ENCODE peak calls at places on chromosome 17, in six cellular contexts. One of them, this sample, is unnamed.

GRCh38 chr17:32819035-32819434 is 57.9 kb downstream of the MYO1D start:
- DNase-seq in H9: no peak
- DNase-seq in neuronal stem cell: no peak
- DNase-seq in IMR-90: no peak
- DNase-seq in trophoblast cell: no peak
- DNase-seq in H1: no peak
- DNase-seq in this sample: no peak

GRCh38 chr17:48720263-48721008 is 1.9 kb downstream of the PRAC1 start:
- DNase-seq in trophoblast cell: no peak
- DNase-seq in H9: no peak
- DNase-seq in neuronal stem cell: no peak
- DNase-seq in H1: no peak
- DNase-seq in IMR-90: no peak
- DNase-seq in this sample: peak; percentile 28

GRCh38 chr17:43517615-43518386 is 28.3 kb downstream of the ETV4 start:
- DNase-seq in trophoblast cell: no peak
- DNase-seq in H1: no peak
- DNase-seq in neuronal stem cell: no peak
- DNase-seq in H9: no peak
- DNase-seq in IMR-90: peak; percentile 67
- DNase-seq in this sample: peak; percentile 22

GRCh38 chr17:75159196-75160031 is 5.1 kb upstream of the JPT1 start:
- DNase-seq in trophoblast cell: peak; percentile 96
- DNase-seq in H1: no peak
- DNase-seq in neuronal stem cell: no peak
- DNase-seq in IMR-90: peak; percentile 78
- DNase-seq in H9: no peak
- DNase-seq in this sample: peak; percentile 38

GRCh38 chr17:74244543-74244942 is 29.5 kb upstream of the DNAI2 start:
- DNase-seq in trophoblast cell: no peak
- DNase-seq in H1: no peak
- DNase-seq in H9: no peak
- DNase-seq in neuronal stem cell: no peak
- DNase-seq in IMR-90: no peak
- DNase-seq in this sample: no peak

GRCh38 chr17:74054249-74054648 is 149.2 kb upstream of the RPL38 start:
- DNase-seq in trophoblast cell: no peak
- DNase-seq in neuronal stem cell: no peak
- DNase-seq in IMR-90: no peak
- DNase-seq in H1: no peak
- DNase-seq in H9: no peak
- DNase-seq in this sample: no peak

GRCh38 chr17:7436556-7437368 is 1.5 kb downstream of the TMEM102 start:
- DNase-seq in H1: peak; percentile 87
- DNase-seq in trophoblast cell: peak; percentile 97
- DNase-seq in H9: peak; percentile 94
- DNase-seq in IMR-90: peak; percentile 75
- DNase-seq in neuronal stem cell: peak; percentile 83
- DNase-seq in this sample: peak; percentile 73

GRCh38 chr17:79272666-79273219 is 198.1 kb downstream of the ENGASE start:
- DNase-seq in H1: no peak
- DNase-seq in IMR-90: peak; percentile 1
- DNase-seq in trophoblast cell: no peak
- DNase-seq in H9: no peak
- DNase-seq in neuronal stem cell: no peak
- DNase-seq in this sample: no peak

GRCh38 chr17:57210224-57210553 is 46.1 kb upstream of the MSI2 start:
- DNase-seq in neuronal stem cell: no peak
- DNase-seq in trophoblast cell: no peak
- DNase-seq in H1: no peak
- DNase-seq in IMR-90: no peak
- DNase-seq in H9: no peak
- DNase-seq in this sample: no peak

GRCh38 chr17:1865252-1866037 is 35.6 kb downstream of the RPA1 start:
- DNase-seq in H9: no peak
- DNase-seq in neuronal stem cell: no peak
- DNase-seq in trophoblast cell: peak; percentile 29
- DNase-seq in IMR-90: peak; percentile 12
- DNase-seq in H1: peak; percentile 60
- DNase-seq in this sample: peak; percentile 51

GRCh38 chr17:9987779-9988585 is 82.9 kb upstream of the RCVRN start:
- DNase-seq in H9: peak; percentile 78
- DNase-seq in IMR-90: peak; percentile 21
- DNase-seq in H1: peak; percentile 72
- DNase-seq in neuronal stem cell: peak; percentile 41
- DNase-seq in trophoblast cell: no peak
- DNase-seq in this sample: peak; percentile 56

GRCh38 chr17:76635659-76636360 is 7.7 kb downstream of the ST6GALNAC1 start:
- DNase-seq in H9: no peak
- DNase-seq in H1: no peak
- DNase-seq in trophoblast cell: peak; percentile 46
- DNase-seq in IMR-90: peak; percentile 52
- DNase-seq in neuronal stem cell: no peak
- DNase-seq in this sample: peak; percentile 85

GRCh38 chr17:62696726-62697490 is 69.4 kb downstream of the MRC2 start:
- DNase-seq in IMR-90: no peak
- DNase-seq in neuronal stem cell: no peak
- DNase-seq in trophoblast cell: no peak
- DNase-seq in H1: no peak
- DNase-seq in H9: no peak
- DNase-seq in this sample: no peak

GRCh38 chr17:83196973-83197880 is 117.8 kb downstream of the METRNL start:
- DNase-seq in H9: no peak
- DNase-seq in neuronal stem cell: no peak
- DNase-seq in H1: no peak
- DNase-seq in trophoblast cell: no peak
- DNase-seq in IMR-90: no peak
- DNase-seq in this sample: no peak

GRCh38 chr17:72270530-72270929 is 149.7 kb downstream of the SOX9 start:
- DNase-seq in neuronal stem cell: no peak
- DNase-seq in H9: no peak
- DNase-seq in trophoblast cell: no peak
- DNase-seq in IMR-90: peak; percentile 3
- DNase-seq in H1: no peak
- DNase-seq in this sample: peak; percentile 1

GRCh38 chr17:17741346-17742023 is 60.2 kb downstream of the RAI1 start:
- DNase-seq in IMR-90: no peak
- DNase-seq in H9: peak; percentile 82
- DNase-seq in neuronal stem cell: peak; percentile 74
- DNase-seq in H1: peak; percentile 66
- DNase-seq in trophoblast cell: no peak
- DNase-seq in this sample: peak; percentile 32

GRCh38 chr17:17742688-17743390 is 61.6 kb downstream of the RAI1 start:
- DNase-seq in H1: no peak
- DNase-seq in IMR-90: no peak
- DNase-seq in trophoblast cell: no peak
- DNase-seq in neuronal stem cell: no peak
- DNase-seq in H9: no peak
- DNase-seq in this sample: no peak

GRCh38 chr17:17743391-17744112 is 62.3 kb downstream of the RAI1 start:
- DNase-seq in H1: no peak
- DNase-seq in IMR-90: no peak
- DNase-seq in neuronal stem cell: no peak
- DNase-seq in H9: no peak
- DNase-seq in trophoblast cell: no peak
- DNase-seq in this sample: no peak

GRCh38 chr17:17740627-17741237 is 59.5 kb downstream of the RAI1 start:
- DNase-seq in neuronal stem cell: no peak
- DNase-seq in trophoblast cell: no peak
- DNase-seq in H9: peak; percentile 71
- DNase-seq in H1: no peak
- DNase-seq in IMR-90: no peak
- DNase-seq in this sample: no peak

GRCh38 chr17:17742133-17742621 is 60.9 kb downstream of the RAI1 start:
- DNase-seq in trophoblast cell: no peak
- DNase-seq in neuronal stem cell: no peak
- DNase-seq in H9: no peak
- DNase-seq in H1: no peak
- DNase-seq in IMR-90: no peak
- DNase-seq in this sample: no peak
- H3K14ac ChIP-seq in trophoblast cell: no peak overlapping the region
- H3K14ac ChIP-seq in neuronal stem cell: no peak overlapping the region
- H3K14ac ChIP-seq in H9: no peak overlapping the region
- H3K14ac ChIP-seq in H1: no peak overlapping the region
- H3K14ac ChIP-seq in IMR-90: no peak overlapping the region
- H3K14ac ChIP-seq in this sample: no peak overlapping the region

DNA sequence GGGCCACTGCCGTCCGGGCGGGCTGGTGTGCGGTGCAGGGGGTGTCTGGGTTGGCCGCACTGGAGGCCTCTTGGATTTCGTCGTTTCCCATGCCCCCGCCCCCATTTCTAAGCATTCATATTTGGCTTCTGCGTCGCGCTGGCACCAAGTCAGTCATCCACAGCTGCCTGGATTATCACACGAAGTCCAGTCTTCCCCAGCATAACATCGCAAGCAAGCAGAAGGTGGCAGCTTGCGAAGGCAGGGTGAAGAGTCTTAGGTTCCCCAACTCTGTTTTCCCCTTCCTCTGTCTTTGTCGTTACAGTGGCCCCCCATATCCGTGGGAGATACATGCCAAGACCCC is 43.5 kb downstream of the ELAC2 start:
- DNase-seq in H9: no peak
- DNase-seq in IMR-90: no peak
- DNase-seq in trophoblast cell: no peak
- DNase-seq in H1: no peak
- DNase-seq in neuronal stem cell: no peak
- DNase-seq in this sample: no peak
- H3K9ac ChIP-seq in H9: no peak overlapping the region
- H3K9ac ChIP-seq in IMR-90: no peak overlapping the region
- H3K9ac ChIP-seq in trophoblast cell: no peak overlapping the region
- H3K9ac ChIP-seq in H1: peak overlapping the region; percentile 56
- H3K9ac ChIP-seq in neuronal stem cell: peak overlapping the region; percentile 83
- H3K9ac ChIP-seq in this sample: peak overlapping the region; percentile 41

GRCh38 chr17:42389135-42389417 is 834 bp upstream of the STAT3 start:
- DNase-seq in IMR-90: no peak
- DNase-seq in neuronal stem cell: no peak
- DNase-seq in trophoblast cell: no peak
- DNase-seq in H9: no peak
- DNase-seq in H1: no peak
- DNase-seq in this sample: no peak

GRCh38 chr17:42387221-42387657 is 1.0 kb downstream of the STAT3 start:
- DNase-seq in H9: no peak
- DNase-seq in IMR-90: peak; percentile 74
- DNase-seq in neuronal stem cell: no peak
- DNase-seq in H1: no peak
- DNase-seq in trophoblast cell: no peak
- DNase-seq in this sample: peak; percentile 80

GRCh38 chr17:42389902-42390301 is 1.7 kb upstream of the STAT3 start:
- DNase-seq in H1: no peak
- DNase-seq in neuronal stem cell: no peak
- DNase-seq in IMR-90: no peak
- DNase-seq in trophoblast cell: no peak
- DNase-seq in H9: no peak
- DNase-seq in this sample: no peak

GRCh38 chr17:42387663-42388380 is 420 bp downstream of the STAT3 start:
- DNase-seq in IMR-90: no peak
- DNase-seq in trophoblast cell: peak; percentile 54
- DNase-seq in H1: peak; percentile 80
- DNase-seq in H9: peak; percentile 87
- DNase-seq in neuronal stem cell: no peak
- DNase-seq in this sample: peak; percentile 41

DNA sequence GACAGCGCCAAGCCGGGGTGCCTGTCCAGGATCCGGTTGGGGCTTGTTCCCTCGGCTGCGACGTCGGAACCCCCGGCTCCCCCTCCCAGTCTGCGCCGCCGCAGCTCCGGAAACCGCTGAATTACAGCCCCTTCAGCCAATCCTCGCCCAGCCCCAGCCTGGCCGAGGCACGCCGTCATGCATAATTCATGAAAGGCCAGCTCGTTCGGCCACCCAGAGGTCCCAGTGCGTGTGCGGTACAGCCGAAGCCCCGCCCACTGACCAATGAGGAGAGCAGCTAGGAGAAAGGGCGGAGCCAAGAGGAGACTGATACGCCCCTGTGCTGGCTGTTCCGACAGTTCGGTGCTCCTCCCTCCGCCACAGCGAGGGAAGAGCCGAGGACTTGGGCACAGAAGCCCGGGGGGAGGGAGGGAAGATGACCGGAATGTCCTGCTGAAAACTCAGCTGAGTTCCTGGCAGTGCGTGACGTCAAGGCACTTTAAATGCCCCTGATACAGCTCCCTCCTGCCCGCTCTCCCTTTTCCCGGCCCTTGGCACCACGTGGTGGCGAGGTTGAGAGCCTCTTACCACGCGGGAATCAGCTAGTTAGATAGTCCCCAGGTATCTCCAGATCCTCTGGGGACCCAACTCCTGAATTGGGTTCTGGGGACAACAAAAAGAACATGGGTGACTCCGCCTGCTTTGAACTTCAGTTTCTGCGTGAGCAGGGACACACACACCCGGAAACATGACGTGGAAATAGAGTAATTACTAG is at the start of gene STAT3:
- DNase-seq in trophoblast cell: peak; percentile 100
- DNase-seq in H1: peak; percentile 100
- DNase-seq in neuronal stem cell: peak; percentile 100
- DNase-seq in H9: peak; percentile 100
- DNase-seq in IMR-90: peak; percentile 100
- DNase-seq in this sample: peak; percentile 100
- H4K8ac ChIP-seq in trophoblast cell: peak within 1 kb of the TSS; percentile 82
- H4K8ac ChIP-seq in H1: peak within 1 kb of the TSS; percentile 85
- H4K8ac ChIP-seq in neuronal stem cell: no peak within 1 kb of the TSS
- H4K8ac ChIP-seq in H9: peak within 1 kb of the TSS; percentile 61
- H4K8ac ChIP-seq in IMR-90: peak within 1 kb of the TSS; percentile 86
- H4K8ac ChIP-seq in this sample: peak within 1 kb of the TSS; percentile 94

GRCh38 chr17:70168979-70169706 is at the start of gene KCNJ2:
- DNase-seq in H9: peak; percentile 95
- DNase-seq in IMR-90: peak; percentile 79
- DNase-seq in H1: peak; percentile 88
- DNase-seq in neuronal stem cell: peak; percentile 82
- DNase-seq in trophoblast cell: peak; percentile 86
- DNase-seq in this sample: peak; percentile 86

GRCh38 chr17:70169707-70170597 is 620 bp downstream of the KCNJ2 start:
- DNase-seq in H9: no peak
- DNase-seq in H1: no peak
- DNase-seq in neuronal stem cell: no peak
- DNase-seq in trophoblast cell: no peak
- DNase-seq in IMR-90: peak; percentile 55
- DNase-seq in this sample: peak; percentile 74

GRCh38 chr17:70165383-70165782 is 3.9 kb upstream of the KCNJ2 start:
- DNase-seq in IMR-90: no peak
- DNase-seq in neuronal stem cell: no peak
- DNase-seq in trophoblast cell: no peak
- DNase-seq in H9: no peak
- DNase-seq in H1: no peak
- DNase-seq in this sample: no peak

GRCh38 chr17:70168044-70168978 is 1.0 kb upstream of the KCNJ2 start:
- DNase-seq in trophoblast cell: peak; percentile 60
- DNase-seq in H1: peak; percentile 65
- DNase-seq in IMR-90: peak; percentile 81
- DNase-seq in neuronal stem cell: peak; percentile 51
- DNase-seq in H9: peak; percentile 84
- DNase-seq in this sample: peak; percentile 77

DNA sequence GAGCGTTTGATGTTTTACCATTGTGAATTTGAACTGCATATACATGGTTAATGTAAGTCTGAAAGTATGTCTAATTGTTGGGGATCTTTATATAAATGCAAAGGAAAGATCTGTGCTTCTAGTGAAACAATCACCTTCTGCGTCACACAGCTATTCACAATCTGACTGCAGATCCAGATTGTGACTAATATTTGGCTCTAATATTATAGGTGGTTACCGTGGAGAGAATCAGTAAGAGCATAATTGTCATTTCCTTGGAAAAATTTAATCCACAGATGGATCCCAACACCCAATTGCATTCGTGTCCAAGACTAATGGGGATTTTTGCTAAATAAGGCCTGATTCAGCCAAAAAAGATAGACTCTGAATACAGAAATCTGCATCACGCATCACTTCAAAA is 2.8 kb upstream of the KCNJ2 start:
- DNase-seq in neuronal stem cell: no peak
- DNase-seq in H9: no peak
- DNase-seq in H1: no peak
- DNase-seq in trophoblast cell: no peak
- DNase-seq in IMR-90: no peak
- DNase-seq in this sample: no peak
- H3K14ac ChIP-seq in neuronal stem cell: no peak overlapping the region
- H3K14ac ChIP-seq in H9: no peak overlapping the region
- H3K14ac ChIP-seq in H1: no peak overlapping the region
- H3K14ac ChIP-seq in trophoblast cell: no peak overlapping the region
- H3K14ac ChIP-seq in IMR-90: no peak overlapping the region
- H3K14ac ChIP-seq in this sample: no peak overlapping the region

This sample was measured in mesenchymal stem cell.